ENCODE peak calls at places on chromosomes 5 and 9, in six cellular contexts. One of them, this sample, is unnamed.

GRCh38 chr5:67942451-67942830 is 273.1 kb upstream of the PIK3R1 start:
- ATAC-seq in RWPE2: peak
- ATAC-seq in upper lobe of left lung: no peak
- ATAC-seq in CD8-positive, alpha-beta T cell: no peak
- ATAC-seq in HepG2: no peak
- ATAC-seq in lower lobe of right lung: no peak
- ATAC-seq in this sample: no peak

GRCh38 chr5:90410178-90410762 is 714 bp upstream of the CETN3 start:
- ATAC-seq in RWPE2: no peak
- ATAC-seq in upper lobe of left lung: no peak
- ATAC-seq in CD8-positive, alpha-beta T cell: no peak
- ATAC-seq in HepG2: no peak
- ATAC-seq in lower lobe of right lung: no peak
- ATAC-seq in this sample: no peak

GRCh38 chr5:111236995-111237394 is 12.8 kb downstream of the CAMK4 start:
- ATAC-seq in RWPE2: no peak
- ATAC-seq in upper lobe of left lung: no peak
- ATAC-seq in CD8-positive, alpha-beta T cell: no peak
- ATAC-seq in HepG2: no peak
- ATAC-seq in lower lobe of right lung: no peak
- ATAC-seq in this sample: no peak

GRCh38 chr9:19009566-19009965 is 23.4 kb downstream of the SAXO1 start:
- ATAC-seq in RWPE2: no peak
- ATAC-seq in upper lobe of left lung: no peak
- ATAC-seq in CD8-positive, alpha-beta T cell: no peak
- ATAC-seq in HepG2: no peak
- ATAC-seq in lower lobe of right lung: no peak
- ATAC-seq in this sample: no peak

GRCh38 chr5:149455889-149456409 is 76.9 kb upstream of the IL17B start:
- ATAC-seq in RWPE2: peak
- ATAC-seq in upper lobe of left lung: peak
- ATAC-seq in CD8-positive, alpha-beta T cell: peak
- ATAC-seq in HepG2: peak
- ATAC-seq in lower lobe of right lung: peak
- ATAC-seq in this sample: peak

GRCh38 chr9:130112244-130113151 is 58.8 kb downstream of the GPR107 start:
- ATAC-seq in RWPE2: no peak
- ATAC-seq in upper lobe of left lung: no peak
- ATAC-seq in CD8-positive, alpha-beta T cell: no peak
- ATAC-seq in HepG2: no peak
- ATAC-seq in lower lobe of right lung: no peak
- ATAC-seq in this sample: no peak

GRCh38 chr5:179313849-179314521 is 31.3 kb downstream of the ADAMTS2 start:
- ATAC-seq in RWPE2: no peak
- ATAC-seq in upper lobe of left lung: peak
- ATAC-seq in CD8-positive, alpha-beta T cell: no peak
- ATAC-seq in HepG2: no peak
- ATAC-seq in lower lobe of right lung: peak
- ATAC-seq in this sample: peak

GRCh38 chr5:149872351-149873040 is 72.1 kb downstream of the PDE6A start:
- ATAC-seq in RWPE2: no peak
- ATAC-seq in upper lobe of left lung: no peak
- ATAC-seq in CD8-positive, alpha-beta T cell: no peak
- ATAC-seq in HepG2: no peak
- ATAC-seq in lower lobe of right lung: peak
- ATAC-seq in this sample: no peak

GRCh38 chr5:36593867-36594266 is 12.5 kb upstream of the SLC1A3 start:
- ATAC-seq in RWPE2: no peak
- ATAC-seq in upper lobe of left lung: no peak
- ATAC-seq in CD8-positive, alpha-beta T cell: no peak
- ATAC-seq in HepG2: no peak
- ATAC-seq in lower lobe of right lung: no peak
- ATAC-seq in this sample: no peak

GRCh38 chr5:154970759-154971158 is 29.9 kb downstream of the MRPL22 start:
- ATAC-seq in RWPE2: peak
- ATAC-seq in upper lobe of left lung: no peak
- ATAC-seq in CD8-positive, alpha-beta T cell: no peak
- ATAC-seq in HepG2: peak
- ATAC-seq in lower lobe of right lung: no peak
- ATAC-seq in this sample: no peak

GRCh38 chr9:78791779-78792178 is 494.9 kb downstream of the PSAT1 start:
- ATAC-seq in RWPE2: no peak
- ATAC-seq in upper lobe of left lung: no peak
- ATAC-seq in CD8-positive, alpha-beta T cell: no peak
- ATAC-seq in HepG2: no peak
- ATAC-seq in lower lobe of right lung: no peak
- ATAC-seq in this sample: no peak

GRCh38 chr5:56876325-56876724 is 33.1 kb upstream of the SETD9 start:
- ATAC-seq in RWPE2: peak
- ATAC-seq in upper lobe of left lung: no peak
- ATAC-seq in CD8-positive, alpha-beta T cell: no peak
- ATAC-seq in HepG2: no peak
- ATAC-seq in lower lobe of right lung: no peak
- ATAC-seq in this sample: no peak

GRCh38 chr5:119814655-119815054 is 185.3 kb downstream of the FAM170A start:
- ATAC-seq in RWPE2: no peak
- ATAC-seq in upper lobe of left lung: no peak
- ATAC-seq in CD8-positive, alpha-beta T cell: no peak
- ATAC-seq in HepG2: no peak
- ATAC-seq in lower lobe of right lung: no peak
- ATAC-seq in this sample: no peak

GRCh38 chr9:91896096-91896495 is 53.9 kb downstream of the ROR2 start:
- ATAC-seq in RWPE2: no peak
- ATAC-seq in upper lobe of left lung: no peak
- ATAC-seq in CD8-positive, alpha-beta T cell: no peak
- ATAC-seq in HepG2: no peak
- ATAC-seq in lower lobe of right lung: no peak
- ATAC-seq in this sample: no peak

GRCh38 chr5:118529361-118530154 is 458.8 kb downstream of the DTWD2 start:
- ATAC-seq in RWPE2: no peak
- ATAC-seq in upper lobe of left lung: no peak
- ATAC-seq in CD8-positive, alpha-beta T cell: no peak
- ATAC-seq in HepG2: no peak
- ATAC-seq in lower lobe of right lung: no peak
- ATAC-seq in this sample: no peak

GRCh38 chr5:92518318-92518913 is 1062.6 kb downstream of the NR2F1-AS1 start:
- ATAC-seq in RWPE2: peak
- ATAC-seq in upper lobe of left lung: no peak
- ATAC-seq in CD8-positive, alpha-beta T cell: no peak
- ATAC-seq in HepG2: peak
- ATAC-seq in lower lobe of right lung: peak
- ATAC-seq in this sample: peak

GRCh38 chr9:90900130-90900529 is 98.5 kb downstream of the SYK start:
- ATAC-seq in RWPE2: no peak
- ATAC-seq in upper lobe of left lung: no peak
- ATAC-seq in CD8-positive, alpha-beta T cell: no peak
- ATAC-seq in HepG2: peak
- ATAC-seq in lower lobe of right lung: no peak
- ATAC-seq in this sample: no peak

GRCh38 chr9:101511009-101511408 is 22.6 kb upstream of the RNF20 start:
- ATAC-seq in RWPE2: no peak
- ATAC-seq in upper lobe of left lung: no peak
- ATAC-seq in CD8-positive, alpha-beta T cell: no peak
- ATAC-seq in HepG2: no peak
- ATAC-seq in lower lobe of right lung: no peak
- ATAC-seq in this sample: no peak

GRCh38 chr5:1672396-1672795 is 127.2 kb downstream of the MRPL36 start:
- ATAC-seq in RWPE2: peak
- ATAC-seq in upper lobe of left lung: no peak
- ATAC-seq in CD8-positive, alpha-beta T cell: no peak
- ATAC-seq in HepG2: peak
- ATAC-seq in lower lobe of right lung: no peak
- ATAC-seq in this sample: no peak

GRCh38 chr5:175321927-175322532 is 122.0 kb downstream of the DRD1 start:
- ATAC-seq in RWPE2: no peak
- ATAC-seq in upper lobe of left lung: no peak
- ATAC-seq in CD8-positive, alpha-beta T cell: no peak
- ATAC-seq in HepG2: no peak
- ATAC-seq in lower lobe of right lung: no peak
- ATAC-seq in this sample: no peak

GRCh38 chr9:98104445-98104881 is 14.6 kb downstream of the TRIM14 start:
- ATAC-seq in RWPE2: no peak
- ATAC-seq in upper lobe of left lung: no peak
- ATAC-seq in CD8-positive, alpha-beta T cell: no peak
- ATAC-seq in HepG2: no peak
- ATAC-seq in lower lobe of right lung: peak
- ATAC-seq in this sample: peak

GRCh38 chr9:21481470-21482057 is 549 bp downstream of the IFNE start:
- ATAC-seq in RWPE2: no peak
- ATAC-seq in upper lobe of left lung: no peak
- ATAC-seq in CD8-positive, alpha-beta T cell: no peak
- ATAC-seq in HepG2: no peak
- ATAC-seq in lower lobe of right lung: peak
- ATAC-seq in this sample: no peak

GRCh38 chr5:111639912-111640311 is 117.1 kb downstream of the NREP start:
- ATAC-seq in RWPE2: no peak
- ATAC-seq in upper lobe of left lung: no peak
- ATAC-seq in CD8-positive, alpha-beta T cell: no peak
- ATAC-seq in HepG2: no peak
- ATAC-seq in lower lobe of right lung: no peak
- ATAC-seq in this sample: no peak

GRCh38 chr9:111944467-111944866 is 47.9 kb downstream of the UGCG start:
- ATAC-seq in RWPE2: no peak
- ATAC-seq in upper lobe of left lung: no peak
- ATAC-seq in CD8-positive, alpha-beta T cell: no peak
- ATAC-seq in HepG2: peak
- ATAC-seq in lower lobe of right lung: no peak
- ATAC-seq in this sample: no peak

DNA sequence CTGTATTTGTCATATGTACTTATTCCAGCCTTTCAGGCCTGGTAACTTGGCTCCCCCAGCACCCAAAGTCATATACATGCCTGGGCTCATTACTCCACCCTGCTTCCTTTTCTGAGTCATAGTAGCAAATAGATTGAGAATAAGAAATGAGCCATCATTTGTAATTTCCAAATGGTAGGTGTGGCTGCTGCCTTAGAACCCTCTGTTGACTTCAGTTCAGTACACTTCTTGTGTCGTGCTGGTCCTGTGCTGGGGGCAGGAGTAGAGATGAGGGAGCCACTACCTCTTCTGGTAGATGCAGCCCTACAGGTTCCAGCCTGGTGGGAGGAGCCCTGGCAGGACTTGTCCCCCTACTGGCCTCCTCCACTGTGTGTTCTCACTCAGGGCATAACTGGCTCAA is 11.1 kb downstream of the GM2A start:
- ATAC-seq in RWPE2: peak
- ATAC-seq in upper lobe of left lung: no peak
- ATAC-seq in CD8-positive, alpha-beta T cell: no peak
- ATAC-seq in HepG2: peak
- ATAC-seq in lower lobe of right lung: peak
- ATAC-seq in this sample: peak
- H3K27ac ChIP-seq in RWPE2: peak
- H3K27ac ChIP-seq in upper lobe of left lung: no peak
- H3K27ac ChIP-seq in CD8-positive, alpha-beta T cell: no peak
- H3K27ac ChIP-seq in HepG2: no peak
- H3K27ac ChIP-seq in lower lobe of right lung: no peak
- H3K27ac ChIP-seq in this sample: no peak

GRCh38 chr5:132227235-132227484 is 493 bp downstream of the P4HA2 start:
- ATAC-seq in RWPE2: no peak
- ATAC-seq in upper lobe of left lung: no peak
- ATAC-seq in CD8-positive, alpha-beta T cell: no peak
- ATAC-seq in HepG2: no peak
- ATAC-seq in lower lobe of right lung: no peak
- ATAC-seq in this sample: no peak
- H3K4me3 ChIP-seq in RWPE2: peak
- H3K4me3 ChIP-seq in upper lobe of left lung: peak
- H3K4me3 ChIP-seq in CD8-positive, alpha-beta T cell: no peak
- H3K4me3 ChIP-seq in HepG2: peak
- H3K4me3 ChIP-seq in lower lobe of right lung: peak
- H3K4me3 ChIP-seq in this sample: peak

GRCh38 chr5:53479656-53480473 is 564 bp upstream of the FST start:
- ATAC-seq in RWPE2: peak
- ATAC-seq in upper lobe of left lung: no peak
- ATAC-seq in CD8-positive, alpha-beta T cell: no peak
- ATAC-seq in HepG2: peak
- ATAC-seq in lower lobe of right lung: peak
- ATAC-seq in this sample: peak

GRCh38 chr5:53480474-53481353 is at the start of gene FST:
- ATAC-seq in RWPE2: peak
- ATAC-seq in upper lobe of left lung: no peak
- ATAC-seq in CD8-positive, alpha-beta T cell: no peak
- ATAC-seq in HepG2: peak
- ATAC-seq in lower lobe of right lung: peak
- ATAC-seq in this sample: no peak

GRCh38 chr5:53481354-53481886 is 991 bp downstream of the FST start:
- ATAC-seq in RWPE2: no peak
- ATAC-seq in upper lobe of left lung: no peak
- ATAC-seq in CD8-positive, alpha-beta T cell: no peak
- ATAC-seq in HepG2: no peak
- ATAC-seq in lower lobe of right lung: no peak
- ATAC-seq in this sample: no peak

GRCh38 chr5:53481887-53482716 is 1.7 kb downstream of the FST start:
- ATAC-seq in RWPE2: peak
- ATAC-seq in upper lobe of left lung: peak
- ATAC-seq in CD8-positive, alpha-beta T cell: peak
- ATAC-seq in HepG2: peak
- ATAC-seq in lower lobe of right lung: peak
- ATAC-seq in this sample: peak

DNA sequence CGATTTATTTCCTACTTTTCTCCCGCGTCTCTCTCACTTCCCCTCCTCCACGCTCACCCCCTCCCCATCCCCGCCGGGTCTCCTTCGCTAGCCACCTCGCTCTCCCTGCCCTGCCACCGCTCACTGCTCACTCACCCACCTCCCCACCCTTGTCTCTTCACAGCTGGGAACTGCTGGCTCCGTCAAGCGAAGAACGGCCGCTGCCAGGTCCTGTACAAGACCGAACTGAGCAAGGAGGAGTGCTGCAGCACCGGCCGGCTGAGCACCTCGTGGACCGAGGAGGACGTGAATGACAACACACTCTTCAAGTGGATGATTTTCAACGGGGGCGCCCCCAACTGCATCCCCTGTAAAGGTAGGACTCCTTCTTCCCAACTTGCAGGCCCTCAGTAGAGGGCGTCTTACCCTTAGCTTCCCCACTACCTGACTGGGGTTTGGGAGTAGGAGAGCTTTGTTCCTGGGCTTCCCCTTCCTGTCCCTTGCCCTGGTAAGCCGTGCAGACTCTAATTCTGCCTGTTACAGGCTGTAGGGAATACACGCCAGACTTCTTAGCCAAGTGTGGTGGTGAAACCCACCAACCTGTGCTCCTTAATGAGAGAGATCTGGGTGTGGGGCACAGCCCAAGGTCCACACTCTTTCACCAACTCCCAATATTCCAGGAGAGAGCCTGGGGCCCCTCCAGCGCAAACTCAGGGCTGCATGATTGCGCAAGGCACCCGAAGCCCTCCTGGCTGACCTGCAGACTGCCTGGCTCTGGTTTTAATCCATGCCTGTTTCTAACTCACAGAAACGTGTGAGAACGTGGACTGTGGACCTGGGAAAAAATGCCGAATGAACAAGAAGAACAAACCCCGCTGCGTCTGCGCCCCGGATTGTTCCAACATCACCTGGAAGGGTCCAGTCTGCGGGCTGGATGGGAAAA is 2.5 kb downstream of the FST start:
- ATAC-seq in RWPE2: no peak
- ATAC-seq in upper lobe of left lung: peak
- ATAC-seq in CD8-positive, alpha-beta T cell: peak
- ATAC-seq in HepG2: peak
- ATAC-seq in lower lobe of right lung: peak
- ATAC-seq in this sample: peak
- TF ChIP-seq CTCF in RWPE2: peak
- TF ChIP-seq CTCF in upper lobe of left lung: no peak
- TF ChIP-seq CTCF in CD8-positive, alpha-beta T cell: no peak
- TF ChIP-seq CTCF in HepG2: peak
- TF ChIP-seq CTCF in lower lobe of right lung: no peak
- TF ChIP-seq CTCF in this sample: peak

GRCh38 chr9:128203842-128204551 is 818 bp downstream of the DNM1 start:
- ATAC-seq in RWPE2: peak
- ATAC-seq in upper lobe of left lung: no peak
- ATAC-seq in CD8-positive, alpha-beta T cell: no peak
- ATAC-seq in HepG2: peak
- ATAC-seq in lower lobe of right lung: peak
- ATAC-seq in this sample: peak
- H3K27ac ChIP-seq in RWPE2: no peak
- H3K27ac ChIP-seq in upper lobe of left lung: no peak
- H3K27ac ChIP-seq in CD8-positive, alpha-beta T cell: no peak
- H3K27ac ChIP-seq in HepG2: no peak
- H3K27ac ChIP-seq in lower lobe of right lung: no peak
- H3K27ac ChIP-seq in this sample: peak